ENCODE peak calls at places on chromosomes 11 and 22, in ten cellular contexts. G is endodermal cell, B is coronary artery, E is lower leg skin, H is pancreas, W is D721Med, D is GM20000, O is AG09309, R is heart right ventricle, Y is Panc1. C is an unnamed sample.

GRCh38 chr11:57466680-57467079 is 6.4 kb downstream of the RTN4RL2 start:
- DNase-seq in G (no peak), B (no peak), E (no peak), H (no peak), W (no peak), D (no peak), O (no peak), R (no peak), Y (no peak), C (no peak)

GRCh38 chr11:102473543-102473942 is 21.0 kb upstream of the TMEM123 start:
- DNase-seq in G (no peak), B (no peak), E (no peak), H (no peak), W (no peak), D (no peak), O (no peak), R (no peak), Y (no peak), C (peak; percentile 25)

GRCh38 chr22:42769574-42770447 is 49.1 kb upstream of the A4GALT start:
- DNase-seq in G (no peak), B (no peak), E (no peak), H (peak; percentile 74), W (no peak), D (peak; percentile 89), O (peak; percentile 45), R (peak; percentile 61), Y (no peak), C (no peak)

GRCh38 chr11:9028591-9028990 is 24.8 kb upstream of the NRIP3 start:
- DNase-seq in G (no peak), B (no peak), E (no peak), H (no peak), W (no peak), D (no peak), O (no peak), R (no peak), Y (no peak), C (no peak)

GRCh38 chr11:12087075-12087775 is 23.2 kb upstream of the MICAL2 start:
- DNase-seq in G (no peak), B (no peak), E (peak; percentile 66), H (no peak), W (no peak), D (no peak), O (peak; percentile 64), R (no peak), Y (no peak), C (no peak)

GRCh38 chr11:68689737-68690625 is 5.6 kb downstream of the GAL start:
- DNase-seq in G (peak; percentile 67), B (no peak), E (no peak), H (no peak), W (no peak), D (no peak), O (no peak), R (no peak), Y (no peak), C (no peak)

GRCh38 chr11:103055174-103055890 is 36.6 kb downstream of the DCUN1D5 start:
- DNase-seq in G (no peak), B (no peak), E (no peak), H (no peak), W (no peak), D (peak; percentile 14), O (no peak), R (no peak), Y (peak; percentile 7), C (no peak)

GRCh38 chr11:130806746-130807145 is 109.5 kb downstream of the SNX19 start:
- DNase-seq in G (no peak), B (no peak), E (no peak), H (no peak), W (no peak), D (no peak), O (no peak), R (no peak), Y (no peak), C (peak; percentile 54)

GRCh38 chr11:45798793-45799441 is 6.0 kb upstream of the SLC35C1 start:
- DNase-seq in G (no peak), B (no peak), E (no peak), H (no peak), W (no peak), D (peak; percentile 11), O (no peak), R (no peak), Y (no peak), C (peak; percentile 40)

GRCh38 chr11:12802418-12803085 is 128.3 kb downstream of the TEAD1 start:
- DNase-seq in G (no peak), B (no peak), E (peak; percentile 61), H (peak; percentile 94), W (no peak), D (no peak), O (no peak), R (peak; percentile 54), Y (no peak), C (no peak)

GRCh38 chr22:23110190-23110921 is 31.4 kb downstream of the RSPH14 start:
- DNase-seq in G (no peak), B (no peak), E (no peak), H (no peak), W (no peak), D (no peak), O (no peak), R (no peak), Y (no peak), C (no peak)

GRCh38 chr11:61002598-61002997 is 31.1 kb downstream of the CD6 start:
- DNase-seq in G (no peak), B (no peak), E (no peak), H (no peak), W (no peak), D (no peak), O (no peak), R (no peak), Y (no peak), C (no peak)

GRCh38 chr22:22030493-22031182 is 48.1 kb upstream of the TOP3B start:
- DNase-seq in G (peak; percentile 86), B (no peak), E (no peak), H (no peak), W (no peak), D (peak; percentile 71), O (no peak), R (no peak), Y (peak; percentile 17), C (no peak)
- TF ChIP-seq CTCF in G (peak; percentile 76), B (no peak), E (no peak), H (no peak), W (peak; percentile 4), D (peak; percentile 77), O (peak; percentile 29), R (no peak), Y (no peak), C (peak; percentile 28)

DNA sequence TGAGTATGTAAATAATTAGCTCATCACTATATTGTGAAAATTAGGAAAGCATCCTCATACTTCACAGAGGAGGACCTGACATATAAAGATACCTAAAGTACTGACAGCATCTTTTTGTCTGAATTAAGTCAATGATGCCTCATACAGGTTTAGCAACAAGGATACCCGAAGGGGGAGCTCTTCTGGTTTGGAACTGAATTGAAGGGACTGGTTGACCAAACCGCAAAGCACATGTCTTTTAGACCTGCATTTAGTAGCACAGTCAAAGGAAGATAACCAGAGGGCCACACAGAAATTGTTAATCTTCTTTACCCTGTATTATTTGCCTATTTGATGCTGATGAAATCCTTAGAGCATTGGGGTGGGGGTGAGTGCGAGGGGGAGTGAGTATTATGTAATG is 12.9 kb upstream of the WT1 start:
- DNase-seq in G (peak; percentile 72), B (no peak), E (no peak), H (no peak), W (no peak), D (peak; percentile 35), O (no peak), R (no peak), Y (no peak), C (no peak)
- TF ChIP-seq CTCF in G (peak; percentile 75), B (no peak), E (no peak), H (no peak), W (peak; percentile 28), D (peak; percentile 5), O (no peak), R (no peak), Y (peak; percentile 68), C (no peak)

DNA sequence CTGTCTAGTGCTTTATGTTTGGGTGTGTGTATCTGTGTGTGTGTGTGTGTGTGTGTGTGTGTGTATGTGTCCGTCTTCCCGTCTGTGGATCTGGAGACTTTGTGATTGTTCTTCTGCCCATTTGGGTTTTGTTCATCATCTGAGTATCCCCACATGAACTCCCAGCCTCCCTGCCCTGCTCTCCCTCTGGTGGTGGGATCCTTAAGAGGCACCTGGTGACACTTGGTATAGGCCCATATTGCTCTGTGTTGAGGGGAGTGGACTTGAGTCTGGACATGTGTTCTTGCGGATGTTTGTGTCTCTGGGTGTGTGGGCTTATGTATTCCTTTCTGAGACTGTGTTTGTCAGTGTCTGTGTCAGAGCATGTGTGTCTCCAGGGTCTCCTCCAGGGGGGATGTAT is 15.3 kb downstream of the RCOR2 start:
- DNase-seq in G (peak; percentile 74), B (no peak), E (no peak), H (no peak), W (no peak), D (no peak), O (no peak), R (no peak), Y (no peak), C (no peak)
- TF ChIP-seq CTCF in G (peak; percentile 69), B (no peak), E (no peak), H (no peak), W (peak; percentile 2), D (no peak), O (peak; percentile 45), R (no peak), Y (no peak), C (no peak)

DNA sequence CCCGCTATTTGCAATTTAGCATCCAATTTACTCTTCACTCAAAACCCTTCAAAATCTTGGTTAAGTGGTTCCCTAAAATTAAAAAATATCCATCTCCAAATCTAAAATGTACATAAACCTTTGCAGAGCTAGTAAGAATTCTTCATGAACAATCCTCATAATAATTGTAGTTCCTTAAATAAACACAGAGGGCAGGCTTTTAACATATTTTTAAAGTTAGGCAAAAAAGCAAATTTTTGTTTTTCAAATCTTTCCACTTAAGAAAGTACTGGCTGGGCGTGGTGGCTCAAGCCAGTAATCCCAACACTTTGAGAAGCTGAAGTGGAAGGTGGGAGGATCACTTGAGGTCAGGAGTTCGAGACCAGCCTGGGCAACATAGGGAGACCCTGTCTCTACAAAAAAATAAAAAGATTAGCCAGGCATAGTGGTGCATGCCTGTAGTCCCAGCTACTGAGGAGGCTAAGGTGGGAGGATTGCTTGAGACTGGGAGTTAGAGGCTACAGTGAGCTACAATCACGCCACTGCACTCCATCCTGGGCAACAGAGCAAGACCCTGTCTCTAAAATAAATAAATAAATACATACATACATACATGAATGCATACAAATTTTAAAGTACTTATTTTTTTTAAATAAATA is 25.1 kb upstream of the PLAAT3 start:
- DNase-seq in G (peak; percentile 10), B (no peak), E (no peak), H (no peak), W (no peak), D (no peak), O (peak; percentile 14), R (no peak), Y (no peak), C (no peak)
- TF ChIP-seq CTCF in G (peak; percentile 65), B (peak; percentile 37), E (no peak), H (no peak), W (peak; percentile 35), D (no peak), O (peak; percentile 24), R (peak; percentile 40), Y (peak; percentile 62), C (peak; percentile 54)

GRCh38 chr11:73227571-73228211 is 9.6 kb downstream of the P2RY2 start:
- DNase-seq in G (peak; percentile 93), B (peak; percentile 53), E (peak; percentile 49), H (peak; percentile 64), W (peak; percentile 2), D (no peak), O (no peak), R (no peak), Y (no peak), C (no peak)
- TF ChIP-seq CTCF in G (peak; percentile 67), B (no peak), E (no peak), H (peak; percentile 18), W (no peak), D (no peak), O (no peak), R (no peak), Y (no peak), C (no peak)

C was measured in osteocyte.